ENCODE peak calls at places on chromosome 4, in five cellular contexts. K is OCI-LY7, R is ovary, X is psoas muscle, A is esophagus muscularis mucosa. N is an unnamed sample.
A peak's percentile ranks its signal among the peaks of the same experiment; 100 is the strongest.

GRCh38 chr4:72352746-72353145 is 216.3 kb downstream of the ADAMTS3 start:
- DNase-seq in K (no peak), R (no peak), X (no peak), A (no peak), N (no peak)

GRCh38 chr4:73894021-73894420 is 24.8 kb downstream of the CXCL1 start:
- DNase-seq in K (no peak), R (no peak), X (no peak), A (no peak), N (no peak)

GRCh38 chr4:38664704-38665401 is 854 bp downstream of the KLF3 start:
- DNase-seq in K (no peak), R (peak; percentile 88), X (peak; percentile 81), A (no peak), N (peak; percentile 68)

GRCh38 chr4:35500812-35501211 is 743.5 kb downstream of the ARAP2 start:
- DNase-seq in K (no peak), R (no peak), X (no peak), A (no peak), N (no peak)

GRCh38 chr4:86218721-86219481 is 141.0 kb downstream of the MAPK10 start:
- DNase-seq in K (no peak), R (no peak), X (no peak), A (no peak), N (no peak)

GRCh38 chr4:43471950-43472349 is 579.4 kb downstream of the GRXCR1 start:
- DNase-seq in K (no peak), R (no peak), X (no peak), A (no peak), N (no peak)

GRCh38 chr4:124060261-124060918 is 652.1 kb downstream of the ANKRD50 start:
- DNase-seq in K (peak; percentile 29), R (no peak), X (peak; percentile 59), A (peak; percentile 93), N (peak; percentile 87)

GRCh38 chr4:6658635-6659075 is 18.2 kb downstream of the MRFAP1 start:
- DNase-seq in K (no peak), R (peak; percentile 67), X (peak; percentile 63), A (no peak), N (no peak)

GRCh38 chr4:183356173-183356825 is 34.1 kb upstream of the CLDN24 start:
- DNase-seq in K (no peak), R (no peak), X (no peak), A (no peak), N (no peak)

GRCh38 chr4:25112349-25113008 is 47.8 kb downstream of the SEPSECS start:
- DNase-seq in K (no peak), R (no peak), X (no peak), A (peak; percentile 62), N (no peak)

GRCh38 chr4:20463176-20463430 is 211.4 kb downstream of the SLIT2 start:
- DNase-seq in K (no peak), R (no peak), X (no peak), A (no peak), N (no peak)

GRCh38 chr4:145888393-145888792 is 50.2 kb downstream of the ZNF827 start:
- DNase-seq in K (peak; percentile 13), R (no peak), X (no peak), A (no peak), N (no peak)

GRCh38 chr4:108060686-108061321 is 71.1 kb downstream of the HADH start:
- DNase-seq in K (no peak), R (no peak), X (no peak), A (no peak), N (no peak)

GRCh38 chr4:183807420-183808101 is 97.5 kb upstream of the STOX2 start:
- DNase-seq in K (no peak), R (no peak), X (no peak), A (no peak), N (no peak)

GRCh38 chr4:10173754-10174749 is 57.5 kb upstream of the WDR1 start:
- DNase-seq in K (no peak), R (no peak), X (peak; percentile 74), A (no peak), N (peak; percentile 68)

GRCh38 chr4:89657931-89658700 is 178.8 kb downstream of the SNCA start:
- DNase-seq in K (peak; percentile 21), R (no peak), X (no peak), A (no peak), N (no peak)

GRCh38 chr4:6024450-6024960 is 6.3 kb upstream of the C4orf50 start:
- DNase-seq in K (no peak), R (no peak), X (no peak), A (no peak), N (no peak)

GRCh38 chr4:139865537-139865936 is 199.9 kb downstream of the MGST2 start:
- DNase-seq in K (no peak), R (no peak), X (no peak), A (no peak), N (no peak)

GRCh38 chr4:16524911-16525574 is 298.8 kb upstream of the TAPT1 start:
- DNase-seq in K (no peak), R (no peak), X (peak; percentile 44), A (no peak), N (peak; percentile 65)

GRCh38 chr4:16516796-16517413 is 290.6 kb upstream of the TAPT1 start:
- DNase-seq in K (no peak), R (peak; percentile 46), X (no peak), A (no peak), N (peak; percentile 71)

GRCh38 chr4:16524379-16524778 is 298.1 kb upstream of the TAPT1 start:
- DNase-seq in K (no peak), R (no peak), X (no peak), A (no peak), N (no peak)

GRCh38 chr4:16521156-16521915 is 295.1 kb upstream of the TAPT1 start:
- DNase-seq in K (no peak), R (no peak), X (no peak), A (no peak), N (no peak)
- H3K9me3 ChIP-seq in K (no peaks in the 10 kb centered on the region), R (no peaks in the 10 kb centered on the region), X (no peaks in the 10 kb centered on the region), A (no peaks in the 10 kb centered on the region), N (no peaks in the 10 kb centered on the region)

DNA sequence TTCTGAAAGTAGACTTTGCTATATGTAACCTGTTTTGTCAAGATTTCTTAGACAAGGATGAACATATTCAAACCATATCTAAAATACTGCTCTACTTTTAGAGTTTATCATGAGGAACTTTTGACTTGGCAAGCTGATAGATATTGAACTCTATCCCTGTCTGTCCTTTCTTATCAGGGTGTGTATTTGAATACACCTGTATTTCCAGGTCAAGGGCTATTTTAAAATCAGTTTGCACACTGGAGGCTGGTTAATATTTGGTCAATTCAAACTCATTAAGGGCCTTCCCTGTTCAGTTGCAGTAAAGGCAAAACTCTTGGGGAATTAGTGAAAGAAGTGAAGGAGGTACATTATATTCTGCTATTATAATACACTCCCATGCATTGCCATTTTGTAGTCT is 2.3 kb downstream of the CDS1 start:
- DNase-seq in K (no peak), R (no peak), X (no peak), A (no peak), N (no peak)
- H3K4me3 ChIP-seq in K (no peak overlapping the region), R (no peak overlapping the region), X (no peak overlapping the region), A (no peak overlapping the region), N (no peak overlapping the region)

GRCh38 chr4:112836895-112837294 is 200.0 kb downstream of the LARP7 start:
- DNase-seq in K (no peak), R (no peak), X (no peak), A (no peak), N (no peak)
- H3K9me3 ChIP-seq in K (no peaks in the 10 kb centered on the region), R (no peaks in the 10 kb centered on the region), X (no peaks in the 10 kb centered on the region), A (no peaks in the 10 kb centered on the region), N (no peaks in the 10 kb centered on the region)

DNA sequence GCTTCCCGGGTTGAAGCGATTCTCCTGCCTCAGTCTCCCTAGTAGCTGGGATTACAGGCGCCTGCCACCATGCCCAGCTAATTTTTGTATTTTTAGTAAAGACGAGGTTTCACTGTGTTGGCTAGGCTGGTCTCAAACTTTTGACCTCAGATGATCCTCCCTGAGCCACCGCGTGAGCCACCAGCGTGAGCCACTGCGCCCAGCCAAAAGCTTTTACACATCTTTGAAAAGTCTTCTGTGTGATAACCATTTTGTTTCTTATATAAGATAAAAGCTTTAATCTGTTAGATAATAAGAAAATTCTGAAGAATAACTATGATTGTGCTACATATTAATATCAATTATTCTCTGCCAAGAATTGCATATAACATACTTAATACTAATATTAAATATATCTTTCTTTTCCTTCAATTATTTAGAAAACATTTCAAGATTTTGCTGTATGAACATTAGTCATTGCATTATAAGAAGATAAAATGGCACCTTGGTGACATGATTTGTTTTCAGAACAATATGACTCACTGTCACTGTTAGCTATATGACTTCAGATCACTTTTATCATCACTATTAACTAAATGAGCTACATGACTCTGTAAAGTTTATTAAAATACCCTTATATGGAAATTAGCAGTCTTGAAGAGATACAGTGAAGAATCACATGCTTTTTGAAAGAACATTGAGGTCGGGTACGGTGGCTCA is 33.4 kb downstream of the RUFY3 start:
- DNase-seq in K (peak; percentile 35), R (no peak), X (no peak), A (no peak), N (no peak)
- H3K4me3 ChIP-seq in K (peak overlapping the region; percentile 60), R (no peak overlapping the region), X (no peak overlapping the region), A (no peak overlapping the region), N (no peak overlapping the region)

N was measured in right atrium auricular region.